ENCODE peak calls at places on chromosome 11, in five cellular contexts. One of them, this sample, is unnamed.

GRCh38 chr11:128448487-128448886 is 138.9 kb downstream of the ETS1 start:
- DNase-seq in fibroblast of lung: no peak
- DNase-seq in mesendoderm: peak; percentile 81
- DNase-seq in HCT116: peak; percentile 95
- DNase-seq in NT2/D1: no peak
- DNase-seq in this sample: peak; percentile 14

GRCh38 chr11:18332302-18332701 is 9.9 kb downstream of the GTF2H1 start:
- DNase-seq in mesendoderm: peak; percentile 6
- DNase-seq in HCT116: no peak
- DNase-seq in NT2/D1: peak; percentile 30
- DNase-seq in fibroblast of lung: no peak
- DNase-seq in this sample: no peak

GRCh38 chr11:17012712-17013547 is 1.3 kb downstream of the PLEKHA7 start:
- DNase-seq in fibroblast of lung: peak; percentile 72
- DNase-seq in HCT116: peak; percentile 12
- DNase-seq in mesendoderm: peak; percentile 28
- DNase-seq in NT2/D1: no peak
- DNase-seq in this sample: no peak

GRCh38 chr11:27471067-27471587 is 1.5 kb downstream of the LGR4 start:
- DNase-seq in mesendoderm: peak; percentile 70
- DNase-seq in fibroblast of lung: no peak
- DNase-seq in HCT116: no peak
- DNase-seq in NT2/D1: no peak
- DNase-seq in this sample: no peak

GRCh38 chr11:125319649-125320048 is 155.1 kb downstream of the PKNOX2 start:
- DNase-seq in fibroblast of lung: no peak
- DNase-seq in mesendoderm: no peak
- DNase-seq in HCT116: no peak
- DNase-seq in NT2/D1: no peak
- DNase-seq in this sample: no peak

GRCh38 chr11:66845876-66846212 is 2.6 kb downstream of the RCE1 start:
- DNase-seq in HCT116: no peak
- DNase-seq in mesendoderm: no peak
- DNase-seq in NT2/D1: no peak
- DNase-seq in fibroblast of lung: no peak
- DNase-seq in this sample: no peak

GRCh38 chr11:14443642-14444041 is 56.0 kb downstream of the COPB1 start:
- DNase-seq in fibroblast of lung: peak; percentile 49
- DNase-seq in HCT116: no peak
- DNase-seq in mesendoderm: no peak
- DNase-seq in NT2/D1: no peak
- DNase-seq in this sample: no peak

GRCh38 chr11:28808771-28809170 is 700.6 kb downstream of the METTL15 start:
- DNase-seq in HCT116: no peak
- DNase-seq in mesendoderm: no peak
- DNase-seq in NT2/D1: no peak
- DNase-seq in fibroblast of lung: no peak
- DNase-seq in this sample: no peak

GRCh38 chr11:34208266-34209135 is 103.1 kb downstream of the NAT10 start:
- DNase-seq in HCT116: no peak
- DNase-seq in fibroblast of lung: no peak
- DNase-seq in NT2/D1: no peak
- DNase-seq in mesendoderm: no peak
- DNase-seq in this sample: no peak

GRCh38 chr11:33778682-33779081 is 4.4 kb upstream of the FBXO3 start:
- DNase-seq in HCT116: no peak
- DNase-seq in NT2/D1: no peak
- DNase-seq in mesendoderm: peak; percentile 25
- DNase-seq in fibroblast of lung: peak; percentile 80
- DNase-seq in this sample: no peak

GRCh38 chr11:47905358-47906059 is 57.4 kb upstream of the NUP160 start:
- DNase-seq in NT2/D1: no peak
- DNase-seq in HCT116: no peak
- DNase-seq in mesendoderm: no peak
- DNase-seq in fibroblast of lung: peak; percentile 55
- DNase-seq in this sample: no peak

GRCh38 chr11:75270896-75271415 is 30.4 kb downstream of the TPBGL start:
- DNase-seq in HCT116: peak; percentile 13
- DNase-seq in NT2/D1: no peak
- DNase-seq in fibroblast of lung: peak; percentile 27
- DNase-seq in mesendoderm: no peak
- DNase-seq in this sample: peak; percentile 63

GRCh38 chr11:9601041-9601875 is 27.8 kb downstream of the WEE1 start:
- DNase-seq in mesendoderm: peak; percentile 94
- DNase-seq in fibroblast of lung: peak; percentile 50
- DNase-seq in HCT116: no peak
- DNase-seq in NT2/D1: peak; percentile 70
- DNase-seq in this sample: peak; percentile 92

GRCh38 chr11:27367881-27368280 is 4.9 kb upstream of the CCDC34 start:
- DNase-seq in NT2/D1: no peak
- DNase-seq in HCT116: no peak
- DNase-seq in fibroblast of lung: no peak
- DNase-seq in mesendoderm: no peak
- DNase-seq in this sample: no peak

GRCh38 chr11:3947084-3947483 is 91.6 kb downstream of the STIM1 start:
- DNase-seq in HCT116: no peak
- DNase-seq in mesendoderm: no peak
- DNase-seq in NT2/D1: no peak
- DNase-seq in fibroblast of lung: peak; percentile 86
- DNase-seq in this sample: no peak

GRCh38 chr11:61974766-61975631 is 7.6 kb upstream of the FTH1 start:
- DNase-seq in mesendoderm: no peak
- DNase-seq in HCT116: no peak
- DNase-seq in fibroblast of lung: no peak
- DNase-seq in NT2/D1: no peak
- DNase-seq in this sample: no peak

GRCh38 chr11:128331317-128331716 is 256.0 kb downstream of the ETS1 start:
- DNase-seq in HCT116: no peak
- DNase-seq in mesendoderm: no peak
- DNase-seq in NT2/D1: no peak
- DNase-seq in fibroblast of lung: no peak
- DNase-seq in this sample: no peak

GRCh38 chr11:44623716-44624491 is 58.4 kb downstream of the CD82 start:
- DNase-seq in fibroblast of lung: no peak
- DNase-seq in NT2/D1: no peak
- DNase-seq in HCT116: no peak
- DNase-seq in mesendoderm: no peak
- DNase-seq in this sample: no peak

GRCh38 chr11:88266919-88267318 is 70.6 kb downstream of the CTSC start:
- DNase-seq in HCT116: no peak
- DNase-seq in NT2/D1: no peak
- DNase-seq in mesendoderm: no peak
- DNase-seq in fibroblast of lung: no peak
- DNase-seq in this sample: no peak

GRCh38 chr11:102208835-102209234 is 98.6 kb downstream of the YAP1 start:
- DNase-seq in HCT116: no peak
- DNase-seq in fibroblast of lung: no peak
- DNase-seq in mesendoderm: no peak
- DNase-seq in NT2/D1: no peak
- DNase-seq in this sample: no peak

GRCh38 chr11:14359573-14360031 is 619 bp upstream of the RRAS2 start:
- DNase-seq in NT2/D1: no peak
- DNase-seq in fibroblast of lung: no peak
- DNase-seq in HCT116: no peak
- DNase-seq in mesendoderm: no peak
- DNase-seq in this sample: no peak

GRCh38 chr11:112769170-112769569 is 192.1 kb upstream of the NCAM1 start:
- DNase-seq in mesendoderm: no peak
- DNase-seq in HCT116: no peak
- DNase-seq in fibroblast of lung: no peak
- DNase-seq in NT2/D1: no peak
- DNase-seq in this sample: no peak

GRCh38 chr11:92811341-92811740 is 158.1 kb upstream of the MTNR1B start:
- DNase-seq in NT2/D1: no peak
- DNase-seq in fibroblast of lung: no peak
- DNase-seq in HCT116: no peak
- DNase-seq in mesendoderm: no peak
- DNase-seq in this sample: no peak

GRCh38 chr11:31419138-31419537 is 49.5 kb downstream of the DNAJC24 start:
- DNase-seq in mesendoderm: no peak
- DNase-seq in fibroblast of lung: no peak
- DNase-seq in NT2/D1: no peak
- DNase-seq in HCT116: no peak
- DNase-seq in this sample: no peak

GRCh38 chr11:114820621-114821020 is 142.3 kb downstream of the NXPE2 start:
- DNase-seq in NT2/D1: no peak
- DNase-seq in fibroblast of lung: no peak
- DNase-seq in mesendoderm: no peak
- DNase-seq in HCT116: no peak
- DNase-seq in this sample: no peak

GRCh38 chr11:103257360-103257759 is 148.1 kb downstream of the DYNC2H1 start:
- DNase-seq in NT2/D1: peak; percentile 5
- DNase-seq in HCT116: peak; percentile 35
- DNase-seq in mesendoderm: peak; percentile 63
- DNase-seq in fibroblast of lung: peak; percentile 19
- DNase-seq in this sample: peak; percentile 68

GRCh38 chr11:57475191-57475590 is 14.9 kb downstream of the RTN4RL2 start:
- DNase-seq in mesendoderm: no peak
- DNase-seq in NT2/D1: no peak
- DNase-seq in HCT116: no peak
- DNase-seq in fibroblast of lung: no peak
- DNase-seq in this sample: no peak

GRCh38 chr11:15687342-15687741 is 572.6 kb downstream of the INSC start:
- DNase-seq in HCT116: no peak
- DNase-seq in NT2/D1: no peak
- DNase-seq in fibroblast of lung: no peak
- DNase-seq in mesendoderm: no peak
- DNase-seq in this sample: no peak

GRCh38 chr11:101126551-101127347 is 2.9 kb downstream of the PGR start:
- DNase-seq in HCT116: no peak
- DNase-seq in fibroblast of lung: peak; percentile 45
- DNase-seq in mesendoderm: peak; percentile 35
- DNase-seq in NT2/D1: peak; percentile 15
- DNase-seq in this sample: no peak

GRCh38 chr11:11860103-11860979 is 18.6 kb downstream of the USP47 start:
- DNase-seq in mesendoderm: no peak
- DNase-seq in NT2/D1: no peak
- DNase-seq in fibroblast of lung: peak; percentile 70
- DNase-seq in HCT116: no peak
- DNase-seq in this sample: no peak

GRCh38 chr11:64088159-64089026 is 52.7 kb downstream of the FLRT1 start:
- DNase-seq in fibroblast of lung: no peak
- DNase-seq in NT2/D1: peak; percentile 48
- DNase-seq in mesendoderm: peak; percentile 79
- DNase-seq in HCT116: peak; percentile 6
- DNase-seq in this sample: peak; percentile 80

GRCh38 chr11:43497144-43497543 is 138.4 kb downstream of the TTC17 start:
- DNase-seq in NT2/D1: no peak
- DNase-seq in mesendoderm: no peak
- DNase-seq in fibroblast of lung: no peak
- DNase-seq in HCT116: no peak
- DNase-seq in this sample: no peak

GRCh38 chr11:1302041-1302460 is 7.4 kb downstream of the TOLLIP start:
- DNase-seq in mesendoderm: no peak
- DNase-seq in NT2/D1: no peak
- DNase-seq in fibroblast of lung: no peak
- DNase-seq in HCT116: no peak
- DNase-seq in this sample: no peak

GRCh38 chr11:76810151-76810853 is 27.1 kb downstream of the TSKU start:
- DNase-seq in fibroblast of lung: peak; percentile 54
- DNase-seq in mesendoderm: no peak
- DNase-seq in NT2/D1: no peak
- DNase-seq in HCT116: peak; percentile 15
- DNase-seq in this sample: peak; percentile 73

GRCh38 chr11:61966673-61967176 is 709 bp downstream of the FTH1 start:
- DNase-seq in fibroblast of lung: no peak
- DNase-seq in NT2/D1: no peak
- DNase-seq in HCT116: no peak
- DNase-seq in mesendoderm: peak; percentile 80
- DNase-seq in this sample: peak; percentile 75

GRCh38 chr11:130478881-130479280 is 30.4 kb downstream of the ADAMTS15 start:
- DNase-seq in mesendoderm: peak; percentile 43
- DNase-seq in fibroblast of lung: no peak
- DNase-seq in NT2/D1: no peak
- DNase-seq in HCT116: no peak
- DNase-seq in this sample: no peak
- H3K9ac ChIP-seq in mesendoderm: no peak overlapping the region
- H3K9ac ChIP-seq in fibroblast of lung: peak overlapping the region; percentile 39
- H3K9ac ChIP-seq in NT2/D1: no peak overlapping the region
- H3K9ac ChIP-seq in HCT116: no peak overlapping the region
- H3K9ac ChIP-seq in this sample: no peak overlapping the region

GRCh38 chr11:123430736-123431356 is 777 bp downstream of the GRAMD1B start:
- DNase-seq in fibroblast of lung: peak; percentile 12
- DNase-seq in HCT116: no peak
- DNase-seq in NT2/D1: no peak
- DNase-seq in mesendoderm: peak; percentile 87
- DNase-seq in this sample: no peak
- H3K9ac ChIP-seq in fibroblast of lung: peak overlapping the region; percentile 64
- H3K9ac ChIP-seq in HCT116: no peak overlapping the region
- H3K9ac ChIP-seq in NT2/D1: peak overlapping the region; percentile 88
- H3K9ac ChIP-seq in mesendoderm: peak overlapping the region; percentile 93
- H3K9ac ChIP-seq in this sample: no peak overlapping the region

GRCh38 chr11:110497204-110497987 is 67.6 kb downstream of the FDX1 start:
- DNase-seq in mesendoderm: no peak
- DNase-seq in NT2/D1: no peak
- DNase-seq in HCT116: no peak
- DNase-seq in fibroblast of lung: no peak
- DNase-seq in this sample: no peak
- H3K9ac ChIP-seq in mesendoderm: no peak overlapping the region
- H3K9ac ChIP-seq in NT2/D1: no peak overlapping the region
- H3K9ac ChIP-seq in HCT116: no peak overlapping the region
- H3K9ac ChIP-seq in fibroblast of lung: no peak overlapping the region
- H3K9ac ChIP-seq in this sample: no peak overlapping the region

GRCh38 chr11:46491661-46492331 is 100.2 kb upstream of the CHRM4 start:
- DNase-seq in fibroblast of lung: peak; percentile 59
- DNase-seq in mesendoderm: no peak
- DNase-seq in NT2/D1: no peak
- DNase-seq in HCT116: no peak
- DNase-seq in this sample: no peak

GRCh38 chr11:46492540-46492939 is 101.0 kb upstream of the CHRM4 start:
- DNase-seq in fibroblast of lung: peak; percentile 42
- DNase-seq in mesendoderm: no peak
- DNase-seq in HCT116: no peak
- DNase-seq in NT2/D1: no peak
- DNase-seq in this sample: no peak

GRCh38 chr11:46493786-46494185 is 100.0 kb downstream of the AMBRA1 start:
- DNase-seq in fibroblast of lung: peak; percentile 16
- DNase-seq in HCT116: no peak
- DNase-seq in mesendoderm: no peak
- DNase-seq in NT2/D1: no peak
- DNase-seq in this sample: no peak

GRCh38 chr11:46499821-46500220 is 94.0 kb downstream of the AMBRA1 start:
- DNase-seq in HCT116: no peak
- DNase-seq in fibroblast of lung: no peak
- DNase-seq in NT2/D1: no peak
- DNase-seq in mesendoderm: peak; percentile 67
- DNase-seq in this sample: no peak

DNA sequence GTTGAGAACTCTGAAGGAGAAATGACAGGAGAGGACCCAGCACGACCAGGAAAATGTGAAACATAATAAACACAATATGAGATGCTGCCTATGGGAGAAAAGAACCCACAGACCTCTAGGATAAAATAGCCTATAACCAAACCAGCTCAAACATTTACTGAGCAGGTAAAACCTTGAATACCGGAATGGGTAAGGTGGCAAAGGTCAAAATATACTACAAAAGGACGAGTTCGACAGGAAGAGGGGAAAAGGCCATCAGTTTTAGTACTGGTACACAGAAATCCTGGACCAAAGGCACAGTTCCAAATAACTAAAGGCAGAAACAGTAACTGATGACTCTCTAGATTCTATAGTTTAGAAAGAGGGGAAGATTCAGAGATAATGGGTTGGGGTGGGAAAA is 96.3 kb downstream of the AMBRA1 start:
- DNase-seq in fibroblast of lung: no peak
- DNase-seq in HCT116: no peak
- DNase-seq in mesendoderm: no peak
- DNase-seq in NT2/D1: no peak
- DNase-seq in this sample: no peak
- H3K9ac ChIP-seq in fibroblast of lung: no peak overlapping the region
- H3K9ac ChIP-seq in HCT116: no peak overlapping the region
- H3K9ac ChIP-seq in mesendoderm: no peak overlapping the region
- H3K9ac ChIP-seq in NT2/D1: no peak overlapping the region
- H3K9ac ChIP-seq in this sample: no peak overlapping the region